ENCODE peak calls at places on chromosomes 16 and 17, in four cellular contexts. K, G, W and D are unnamed samples.
A peak's percentile ranks its signal among the peaks of the same experiment; 100 is the strongest.

GRCh38 chr16:49473773-49474172 is 100.2 kb downstream of the C16orf78 start:
- DNase-seq in W (no peak), G (peak; percentile 14), K (no peak), D (no peak)

GRCh38 chr16:85975421-85976100 is 76.6 kb downstream of the IRF8 start:
- DNase-seq in W (no peak), K (no peak), G (no peak), D (no peak)

GRCh38 chr17:76261421-76262215 is 3.5 kb upstream of the UBALD2 start:
- DNase-seq in K (no peak), G (no peak), W (no peak), D (peak; percentile 66)

GRCh38 chr16:27816561-27816960 is 247.0 kb downstream of the GSG1L start:
- DNase-seq in W (no peak), G (peak; percentile 13), K (no peak), D (no peak)

GRCh38 chr17:14297161-14297851 is 3.6 kb upstream of the HS3ST3B1 start:
- DNase-seq in K (no peak), G (no peak), W (peak; percentile 79), D (peak; percentile 13)

GRCh38 chr17:76575570-76575969 is 10.1 kb downstream of the ST6GALNAC2 start:
- DNase-seq in K (no peak), W (no peak), G (no peak), D (no peak)

GRCh38 chr17:28554565-28554964 is 2.1 kb upstream of the UNC119 start:
- DNase-seq in K (no peak), G (no peak), W (no peak), D (no peak)

GRCh38 chr16:3668626-3669025 is 14.1 kb downstream of the DNASE1 start:
- DNase-seq in W (no peak), G (no peak), K (no peak), D (no peak)

GRCh38 chr17:76568771-76569170 is 16.9 kb downstream of the ST6GALNAC2 start:
- DNase-seq in K (no peak), G (no peak), W (no peak), D (no peak)

GRCh38 chr17:14753383-14753782 is 452.5 kb downstream of the HS3ST3B1 start:
- DNase-seq in W (no peak), K (no peak), G (no peak), D (no peak)

GRCh38 chr16:15966420-15967222 is 17.2 kb downstream of the ABCC1 start:
- DNase-seq in K (peak; percentile 88), G (no peak), W (peak; percentile 66), D (peak; percentile 85)

GRCh38 chr17:12201294-12201693 is 180.6 kb downstream of the MAP2K4 start:
- DNase-seq in W (no peak), G (no peak), K (no peak), D (no peak)

GRCh38 chr17:42122371-42123303 is at the start of gene HSPB9:
- DNase-seq in G (no peak), W (no peak), K (no peak), D (peak; percentile 81)

GRCh38 chr17:67990909-67991308 is 5.4 kb downstream of the C17orf58 start:
- DNase-seq in G (no peak), K (no peak), W (no peak), D (no peak)

GRCh38 chr17:395974-396373 is 43.4 kb upstream of the RPH3AL start:
- DNase-seq in G (no peak), K (no peak), W (no peak), D (no peak)

GRCh38 chr16:46929378-46930332 is 43.8 kb downstream of the DNAJA2 start:
- DNase-seq in W (peak; percentile 64), K (no peak), G (peak; percentile 31), D (peak; percentile 60)

GRCh38 chr17:38463451-38463858 is 35.2 kb downstream of the ARHGAP23 start:
- DNase-seq in G (peak; percentile 51), K (no peak), W (no peak), D (peak; percentile 47)

GRCh38 chr17:66964930-66965800 is 658 bp downstream of the CACNG4 start:
- DNase-seq in W (no peak), G (no peak), K (no peak), D (no peak)

GRCh38 chr17:65660947-65661346 is 99.5 kb upstream of the AXIN2 start:
- DNase-seq in K (no peak), W (peak; percentile 59), G (no peak), D (peak; percentile 12)

GRCh38 chr16:65745-66144 is 6.7 kb downstream of the RHBDF1 start:
- DNase-seq in K (peak; percentile 52), W (peak; percentile 84), G (peak; percentile 87), D (peak; percentile 80)

GRCh38 chr16:57889111-57889510 is 81.8 kb downstream of the CNGB1 start:
- DNase-seq in G (no peak), K (no peak), W (no peak), D (no peak)

GRCh38 chr16:22183901-22184614 is 21.8 kb downstream of the SDR42E2 start:
- DNase-seq in G (no peak), K (no peak), W (no peak), D (no peak)

GRCh38 chr16:22188595-22189442 is 17.3 kb upstream of the EEF2K start:
- DNase-seq in K (peak; percentile 81), G (peak; percentile 71), W (peak; percentile 96), D (peak; percentile 88)

GRCh38 chr16:22188267-22188594 is 17.8 kb upstream of the EEF2K start:
- DNase-seq in K (no peak), W (no peak), G (no peak), D (no peak)

GRCh38 chr16:22184615-22184968 is 21.5 kb upstream of the EEF2K start:
- DNase-seq in K (no peak), G (no peak), W (no peak), D (no peak)

GRCh38 chr16:22186517-22186916 is 19.6 kb upstream of the EEF2K start:
- DNase-seq in W (no peak), G (no peak), K (no peak), D (no peak)
- TF ChIP-seq CTCF in W (peak; percentile 17), G (no peak), K (no peak), D (no peak)

GRCh38 chr17:8918811-8919210 is 46.7 kb downstream of the PIK3R5 start:
- DNase-seq in W (peak; percentile 13), G (no peak), K (no peak), D (no peak)
- H3K4me3 ChIP-seq in W (no peak overlapping the region), G (no peak overlapping the region), K (no peak overlapping the region), D (no peak overlapping the region)

DNA sequence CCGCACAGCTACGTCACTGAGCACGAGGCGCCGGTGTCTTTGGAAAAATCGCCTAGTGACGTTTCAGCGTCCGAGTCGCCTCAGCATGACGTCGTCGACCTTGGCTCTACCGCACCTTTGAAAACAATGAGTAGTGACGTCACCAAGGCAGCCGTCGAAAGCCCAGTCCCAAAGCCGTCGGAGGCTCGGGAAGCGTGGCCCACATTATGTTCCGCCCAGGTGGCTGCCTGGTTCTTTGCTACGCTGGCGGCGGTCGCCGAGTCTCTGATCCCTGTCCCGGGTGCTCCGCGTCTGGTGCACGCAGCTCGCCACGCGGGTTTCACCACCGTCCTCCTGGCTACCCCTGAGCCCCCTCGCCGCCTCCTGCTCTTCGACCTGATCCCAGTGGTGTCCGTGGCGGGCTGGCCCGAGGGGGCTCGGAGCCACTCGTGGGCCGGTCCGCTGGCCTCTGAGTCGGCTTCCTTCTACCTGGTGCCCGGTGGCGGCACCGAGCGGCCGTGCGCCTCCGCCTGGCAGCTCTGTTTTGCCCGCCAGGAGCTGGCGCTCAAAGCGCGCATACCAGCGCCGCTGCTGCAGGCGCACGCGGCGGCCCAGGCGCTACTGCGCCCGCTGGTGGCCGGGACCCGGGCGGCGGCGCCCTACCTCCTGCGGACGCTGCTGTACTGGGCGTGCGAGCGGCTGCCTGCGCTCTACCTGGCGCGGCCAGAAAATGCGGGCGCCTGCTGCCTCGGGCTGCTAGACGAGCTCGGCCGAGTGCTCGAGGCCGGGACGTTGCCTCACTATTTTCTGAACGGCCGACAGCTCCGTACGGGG is 1.5 kb downstream of the TMEM102 start:
- DNase-seq in K (peak; percentile 64), W (peak; percentile 81), G (peak; percentile 58), D (peak; percentile 94)
- TF ChIP-seq CTCF in K (peak; percentile 54), W (no peak), G (peak; percentile 88), D (peak; percentile 54)

GRCh38 chr16:89422905-89423630 is 67.3 kb downstream of the ANKRD11 start:
- DNase-seq in K (no peak), W (no peak), G (no peak), D (peak; percentile 43)
- H3K4me3 ChIP-seq in K (no peak overlapping the region), W (peak overlapping the region; percentile 2), G (peak overlapping the region; percentile 1), D (no peak overlapping the region)